ENCODE peak calls at places on chromosomes 4 and X, in five cellular contexts. J is NB4, H is stomach, B is transverse colon, T is GM12878. K is an unnamed sample.

GRCh38 chr4:122722256-122722655 is 10.2 kb upstream of the BBS12 start:
- DNase-seq in J (no peak), H (no peak), B (no peak), T (no peak), K (no peak)

GRCh38 chr4:66766557-66766956 is 778.7 kb downstream of the CENPC start:
- DNase-seq in J (no peak), H (no peak), B (no peak), T (no peak), K (no peak)

GRCh38 chrX:130419263-130419662 is 17.5 kb downstream of the RBMX2 start:
- DNase-seq in J (no peak), H (no peak), B (no peak), T (no peak), K (no peak)

GRCh38 chrX:68892134-68892533 is 63.3 kb downstream of the EFNB1 start:
- DNase-seq in J (no peak), H (no peak), B (no peak), T (no peak), K (no peak)

GRCh38 chrX:14832151-14832550 is 40.7 kb downstream of the FANCB start:
- DNase-seq in J (no peak), H (no peak), B (no peak), T (no peak), K (no peak)

GRCh38 chr4:106502106-106502699 is 133.6 kb upstream of the GIMD1 start:
- DNase-seq in J (peak; percentile 6), H (peak; percentile 64), B (peak; percentile 41), T (no peak), K (peak; percentile 35)

GRCh38 chr4:190017357-190018200 is 9.5 kb downstream of the FRG2 start:
- DNase-seq in J (no peak), H (no peak), B (no peak), T (no peak), K (no peak)

GRCh38 chrX:106780664-106781377 is 21.7 kb upstream of the TBC1D8B start:
- DNase-seq in J (no peak), H (no peak), B (no peak), T (no peak), K (no peak)

GRCh38 chr4:68416591-68416990 is 30.7 kb upstream of the TMPRSS11E start:
- DNase-seq in J (no peak), H (no peak), B (no peak), T (no peak), K (no peak)

GRCh38 chr4:149914521-149915115 is 99.0 kb upstream of the IQCM start:
- DNase-seq in J (peak; percentile 55), H (no peak), B (peak; percentile 45), T (no peak), K (peak; percentile 28)

GRCh38 chr4:184473515-184474260 is 662 bp downstream of the IRF2 start:
- DNase-seq in J (peak; percentile 67), H (peak; percentile 44), B (peak; percentile 52), T (no peak), K (peak; percentile 44)

GRCh38 chr4:67721317-67721769 is 20.4 kb upstream of the UBA6 start:
- DNase-seq in J (no peak), H (no peak), B (no peak), T (no peak), K (no peak)

GRCh38 chr4:44447563-44448504 is 775 bp downstream of the KCTD8 start:
- DNase-seq in J (no peak), H (peak; percentile 70), B (no peak), T (no peak), K (peak; percentile 71)

GRCh38 chrX:33415454-33415853 is 204.1 kb upstream of the DMD start:
- DNase-seq in J (no peak), H (no peak), B (no peak), T (no peak), K (peak; percentile 70)

GRCh38 chrX:150478496-150479492 is 89.6 kb upstream of the MTM1 start:
- DNase-seq in J (no peak), H (no peak), B (no peak), T (no peak), K (no peak)

GRCh38 chrX:92351531-92351930 is 572.4 kb downstream of the PCDH11X start:
- DNase-seq in J (no peak), H (no peak), B (no peak), T (no peak), K (no peak)

GRCh38 chr4:149409186-149410056 is 406.2 kb downstream of the IQCM start:
- DNase-seq in J (no peak), H (no peak), B (no peak), T (no peak), K (no peak)

GRCh38 chr4:112279882-112280315 is 5.8 kb downstream of the TIFA start:
- DNase-seq in J (peak; percentile 30), H (no peak), B (no peak), T (no peak), K (no peak)

GRCh38 chrX:87941841-87942240 is 424.2 kb downstream of the KLHL4 start:
- DNase-seq in J (peak; percentile 1), H (no peak), B (no peak), T (no peak), K (no peak)

GRCh38 chr4:122710434-122711308 is 21.8 kb upstream of the BBS12 start:
- DNase-seq in J (no peak), H (no peak), B (no peak), T (no peak), K (no peak)

GRCh38 chrX:134933248-134933647 is 57.5 kb upstream of the SMIM10 start:
- DNase-seq in J (no peak), H (no peak), B (no peak), T (no peak), K (peak; percentile 8)

GRCh38 chr4:19159874-19160273 is 1091.8 kb upstream of the SLIT2 start:
- DNase-seq in J (no peak), H (no peak), B (no peak), T (no peak), K (no peak)

GRCh38 chr4:74531952-74532794 is 87.2 kb downstream of the AREG start:
- DNase-seq in J (peak; percentile 67), H (no peak), B (no peak), T (peak; percentile 8), K (no peak)

GRCh38 chr4:87913871-87914270 is 61.6 kb upstream of the SPP1 start:
- DNase-seq in J (no peak), H (no peak), B (no peak), T (no peak), K (no peak)

DNA sequence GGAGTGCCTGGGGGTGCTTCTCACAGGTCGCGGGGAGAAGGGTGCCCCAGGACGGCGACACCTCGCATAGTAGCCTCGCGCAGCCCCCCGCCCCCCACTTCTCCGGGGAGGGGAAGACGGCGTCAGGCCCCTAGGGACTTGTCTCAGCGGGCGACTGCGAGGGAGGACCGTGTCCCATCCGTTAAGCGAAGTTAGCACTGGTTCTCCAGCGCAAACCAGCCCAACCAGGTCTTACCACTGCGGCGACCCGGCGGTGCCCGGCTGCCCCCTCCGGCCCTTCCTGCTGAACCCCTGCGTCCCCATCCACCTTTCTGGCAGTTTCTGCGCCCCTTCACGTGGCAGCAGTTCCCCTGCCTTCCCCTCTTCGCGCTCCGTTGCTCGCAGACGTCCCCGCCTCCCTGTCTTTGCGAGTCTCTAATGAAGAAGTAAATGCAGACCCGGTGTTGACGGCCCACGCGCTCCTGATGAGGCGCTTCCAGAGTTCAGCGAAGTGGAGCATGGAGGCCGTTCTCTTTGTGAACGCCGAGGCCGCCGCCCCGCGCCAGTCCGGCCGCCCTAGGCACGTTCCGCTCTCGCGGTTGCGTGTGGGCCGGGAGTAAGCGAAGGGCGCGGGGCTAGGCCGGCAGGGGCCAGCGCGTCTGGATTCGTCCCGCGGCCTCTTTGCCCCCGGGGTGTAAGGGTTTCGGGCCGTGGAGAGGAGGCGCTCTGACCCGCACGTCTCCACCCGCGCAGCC is 3.0 kb downstream of the SLIT2 start:
- DNase-seq in J (no peak), H (no peak), B (no peak), T (no peak), K (peak; percentile 34)
- H3K4me3 ChIP-seq in J (no peak overlapping the region), H (peak overlapping the region; percentile 78), B (peak overlapping the region; percentile 38), T (no peak overlapping the region), K (peak overlapping the region; percentile 40)

DNA sequence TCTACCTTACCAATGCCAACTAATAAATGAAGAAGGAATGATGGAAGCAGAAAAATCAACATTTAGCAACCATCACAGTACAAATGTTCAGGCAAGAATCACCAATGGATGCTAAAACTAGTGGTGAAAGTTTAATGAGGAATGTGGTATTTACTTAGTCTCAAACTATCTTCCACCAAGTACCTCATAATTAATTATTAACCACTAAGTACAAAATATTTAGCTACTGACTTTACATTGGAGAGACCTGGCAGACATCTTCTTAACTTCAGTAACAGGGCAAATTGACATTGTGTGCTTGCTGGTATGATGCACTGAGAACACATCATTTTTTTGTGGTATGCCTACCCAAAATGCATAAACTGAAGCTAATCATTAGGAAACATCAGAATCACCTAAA is 82.4 kb downstream of the DLG3 start:
- DNase-seq in J (no peak), H (no peak), B (no peak), T (no peak), K (no peak)
- TF ChIP-seq POLR2A in J (no peak), H (no peak), B (no peak), T (no peak), K (no peak)

DNA sequence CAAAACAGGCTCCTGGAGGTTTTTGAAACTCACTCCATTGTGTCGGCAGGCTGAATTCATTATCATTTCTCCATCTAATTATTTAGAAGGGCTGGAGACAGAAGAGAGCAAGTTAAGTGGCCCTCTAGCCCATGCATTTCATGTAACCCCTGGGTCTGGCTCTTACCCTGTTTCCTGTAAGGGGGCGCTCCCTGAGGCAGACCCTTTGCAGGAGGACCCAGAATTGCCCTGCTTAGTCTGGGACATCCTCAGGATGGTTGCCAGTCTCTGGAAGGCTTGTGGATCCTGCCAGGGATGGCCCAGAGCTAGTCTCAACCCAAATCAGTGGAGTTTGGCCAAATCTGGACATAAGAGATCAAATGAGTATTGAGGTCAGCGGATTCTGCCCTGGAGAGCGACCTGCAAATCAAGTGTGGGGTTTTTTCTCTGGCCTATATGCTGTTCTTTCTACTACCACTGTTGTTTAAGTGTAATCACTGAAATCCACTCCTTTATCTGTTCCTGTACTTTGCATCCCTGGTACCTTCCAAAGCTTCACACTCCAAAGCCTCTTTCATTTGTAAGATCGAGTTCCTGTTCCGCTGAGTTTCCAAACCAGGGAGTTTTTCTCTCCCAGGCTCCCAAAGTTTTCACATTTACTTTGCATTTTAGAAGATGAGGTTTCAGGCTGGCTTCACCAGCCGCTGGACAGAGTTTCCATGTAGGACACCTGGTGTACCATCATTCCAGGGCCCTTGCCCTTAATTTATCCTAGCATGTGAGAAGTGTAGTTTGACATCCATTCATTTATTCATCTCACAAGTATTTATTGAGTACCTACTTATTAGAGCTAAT is 6.3 kb downstream of the KLF3 start:
- DNase-seq in J (no peak), H (no peak), B (no peak), T (no peak), K (no peak)
- H3K4me3 ChIP-seq in J (no peak overlapping the region), H (peak overlapping the region; percentile 31), B (no peak overlapping the region), T (peak overlapping the region; percentile 29), K (no peak overlapping the region)

DNA sequence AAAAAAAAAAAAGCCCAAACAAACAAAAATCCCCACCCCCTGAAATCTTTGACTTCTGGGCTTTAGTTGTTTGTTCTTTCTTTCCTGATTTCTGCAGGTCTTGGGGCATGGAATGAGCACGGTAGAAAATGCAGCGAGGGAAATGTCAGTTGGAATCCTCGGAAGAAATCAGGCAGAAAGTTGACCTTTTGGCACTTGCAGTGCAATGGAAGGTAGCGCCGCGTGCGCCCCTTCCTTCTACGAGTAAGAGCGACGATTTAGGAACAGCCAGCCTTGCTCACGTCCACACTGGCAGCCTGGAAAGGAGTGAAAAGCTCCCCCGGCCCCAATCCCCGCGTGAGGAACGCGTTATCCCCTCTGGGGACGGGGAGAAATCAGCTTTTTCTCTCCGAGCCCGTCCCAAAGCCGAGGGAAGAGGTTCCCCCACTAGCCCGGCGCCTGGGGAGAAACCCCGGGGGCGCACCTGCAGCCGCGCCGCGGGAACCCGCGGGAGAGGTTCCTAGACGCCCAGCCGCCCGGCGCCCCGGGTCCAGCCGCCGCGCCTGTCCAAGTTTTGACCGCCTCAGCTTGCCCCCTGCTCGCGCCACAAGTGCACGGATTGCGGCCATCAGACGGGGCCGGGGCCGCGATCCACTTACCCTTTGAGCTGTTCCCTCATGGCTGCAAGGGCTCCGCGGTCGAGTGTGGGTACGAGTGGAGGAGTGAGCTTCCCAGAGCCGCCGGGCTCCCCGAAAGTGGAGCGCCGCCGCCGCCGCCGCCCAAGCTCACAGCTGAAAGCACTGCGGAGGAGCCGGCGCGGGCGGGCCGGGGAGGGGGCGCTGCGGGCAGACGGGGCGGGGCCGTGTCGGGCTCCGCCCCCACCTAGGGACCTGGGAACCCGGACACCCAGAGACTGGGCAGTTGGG is 194.6 kb upstream of the FTHL17 start:
- DNase-seq in J (no peak), H (peak; percentile 65), B (peak; percentile 59), T (no peak), K (peak; percentile 63)
- TF ChIP-seq POLR2A in J (no peak), H (no peak), B (no peak), T (peak; percentile 57), K (no peak)

K was measured in thyroid gland.